ENCODE peak calls at places on chromosomes 5 and 9, in nine cellular contexts. S, I, N, L, U, T, Y, R and Q are unnamed samples.

GRCh38 chr5:177440211-177440989 is 6.2 kb upstream of the PRR7 start:
- DNase-seq in S (no peak), I (no peak), N (no peak), L (no peak), U (no peak), T (no peak), Y (no peak), R (no peak), Q (no peak)

GRCh38 chr9:98850851-98851729 is 43.6 kb downstream of the GALNT12 start:
- DNase-seq in S (no peak), I (no peak), N (no peak), L (no peak), U (peak; percentile 85), T (no peak), Y (no peak), R (no peak), Q (no peak)

GRCh38 chr9:18438300-18438925 is 35.5 kb upstream of the ADAMTSL1 start:
- DNase-seq in S (peak; percentile 33), I (no peak), N (no peak), L (peak; percentile 77), U (no peak), T (peak; percentile 29), Y (peak; percentile 80), R (no peak), Q (no peak)

GRCh38 chr9:134536101-134536900 is 105.3 kb upstream of the COL5A1 start:
- DNase-seq in S (no peak), I (no peak), N (no peak), L (no peak), U (no peak), T (no peak), Y (no peak), R (no peak), Q (no peak)

GRCh38 chr5:109695005-109695926 is 5.5 kb downstream of the MAN2A1 start:
- DNase-seq in S (no peak), I (no peak), N (no peak), L (no peak), U (no peak), T (no peak), Y (no peak), R (no peak), Q (no peak)

GRCh38 chr9:131006601-131007000 is 2.4 kb upstream of the LAMC3 start:
- DNase-seq in S (no peak), I (no peak), N (no peak), L (no peak), U (no peak), T (no peak), Y (no peak), R (no peak), Q (no peak)

GRCh38 chr9:16039103-16039987 is 486.5 kb downstream of the CCDC171 start:
- DNase-seq in S (no peak), I (no peak), N (peak; percentile 11), L (peak; percentile 71), U (no peak), T (no peak), Y (no peak), R (peak; percentile 23), Q (no peak)

GRCh38 chr5:154302181-154302580 is 111.6 kb downstream of the GALNT10 start:
- DNase-seq in S (no peak), I (no peak), N (no peak), L (peak; percentile 81), U (no peak), T (peak; percentile 73), Y (no peak), R (no peak), Q (no peak)

GRCh38 chr5:166639151-166639550 is 1652.3 kb upstream of the WWC1 start:
- DNase-seq in S (no peak), I (no peak), N (no peak), L (no peak), U (no peak), T (no peak), Y (no peak), R (no peak), Q (no peak)

GRCh38 chr5:54171645-54172384 is 138.6 kb downstream of the ARL15 start:
- DNase-seq in S (peak; percentile 63), I (no peak), N (peak; percentile 17), L (no peak), U (no peak), T (peak; percentile 78), Y (no peak), R (no peak), Q (no peak)

GRCh38 chr5:3862906-3863305 is 267.3 kb downstream of the IRX1 start:
- DNase-seq in S (no peak), I (no peak), N (no peak), L (no peak), U (no peak), T (no peak), Y (no peak), R (no peak), Q (no peak)

GRCh38 chr9:14343236-14343947 is 29.5 kb upstream of the NFIB start:
- DNase-seq in S (no peak), I (no peak), N (no peak), L (no peak), U (no peak), T (no peak), Y (no peak), R (no peak), Q (no peak)

DNA sequence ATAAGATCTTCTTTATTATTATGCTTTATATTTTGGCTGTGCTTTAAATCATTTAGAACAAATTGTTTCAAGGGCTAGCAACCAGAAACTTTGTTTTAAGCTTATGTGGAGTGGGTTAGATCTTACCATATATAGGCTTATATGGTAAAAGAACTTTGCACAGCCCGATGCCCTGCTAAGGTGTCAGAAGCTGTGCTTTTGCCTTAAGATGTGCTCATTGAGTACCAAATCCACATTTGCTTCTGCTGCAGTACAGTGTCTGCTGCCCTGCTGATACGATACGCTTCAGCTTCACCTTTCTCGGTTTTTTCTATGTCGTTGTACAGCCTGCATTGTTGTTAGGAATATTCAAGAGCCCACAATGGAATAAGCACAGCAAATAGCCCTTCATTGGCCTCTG is 34.8 kb downstream of the CD180 start:
- DNase-seq in S (no peak), I (no peak), N (no peak), L (no peak), U (no peak), T (no peak), Y (no peak), R (no peak), Q (no peak)
- H3K4me1 ChIP-seq in S (peaks cover 7% of the 10 kb centered on the region), I (peaks cover 35% of the 10 kb centered on the region), N (peaks cover 4% of the 10 kb centered on the region), L (peaks cover 21% of the 10 kb centered on the region), U (peaks cover 13% of the 10 kb centered on the region), T (peaks cover 23% of the 10 kb centered on the region), Y (peaks cover 27% of the 10 kb centered on the region), R (no peaks in the 10 kb centered on the region), Q (peaks cover 3% of the 10 kb centered on the region)

GRCh38 chr9:84670106-84670800 is 724 bp downstream of the NTRK2 start:
- DNase-seq in S (no peak), I (no peak), N (no peak), L (no peak), U (no peak), T (no peak), Y (no peak), R (no peak), Q (no peak)

GRCh38 chr9:84668204-84669007 is 1.1 kb upstream of the NTRK2 start:
- DNase-seq in S (peak; percentile 39), I (peak; percentile 72), N (peak; percentile 60), L (no peak), U (no peak), T (no peak), Y (no peak), R (no peak), Q (peak; percentile 75)

GRCh38 chr9:84669008-84669292 is 579 bp upstream of the NTRK2 start:
- DNase-seq in S (no peak), I (no peak), N (no peak), L (no peak), U (no peak), T (no peak), Y (no peak), R (no peak), Q (no peak)

GRCh38 chr9:84669293-84670105 is at the start of gene NTRK2:
- DNase-seq in S (no peak), I (peak; percentile 17), N (no peak), L (no peak), U (no peak), T (no peak), Y (peak; percentile 81), R (no peak), Q (peak; percentile 35)

GRCh38 chr9:84667571-84668203 is 1.8 kb upstream of the NTRK2 start:
- DNase-seq in S (no peak), I (peak; percentile 41), N (no peak), L (no peak), U (no peak), T (no peak), Y (no peak), R (no peak), Q (no peak)
- TF ChIP-seq EP300 in S (no peak), I (no peak), N (no peak), L (no peak), U (no peak), T (no peak), Y (no peak), R (no peak), Q (no peak)

DNA sequence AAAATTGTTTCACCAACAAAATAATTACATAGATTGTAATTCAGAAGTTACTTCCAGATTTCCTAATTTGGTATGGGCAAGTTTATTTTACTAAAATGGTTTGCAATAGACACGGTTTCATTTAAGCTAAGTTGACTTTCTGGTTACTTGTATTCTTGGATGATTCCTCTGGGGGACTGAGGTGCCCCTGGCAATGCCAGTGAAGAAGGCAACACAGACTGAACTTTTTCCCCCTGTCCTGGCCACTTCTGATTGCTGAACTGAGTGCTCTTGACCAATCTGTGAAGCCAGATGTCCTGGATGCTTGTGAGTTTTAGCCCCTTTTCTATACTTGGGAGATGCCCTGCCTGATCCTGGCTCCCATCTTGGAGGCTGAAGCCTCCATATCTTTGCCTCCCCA is 66.3 kb upstream of the FANCC start:
- DNase-seq in S (no peak), I (peak; percentile 14), N (no peak), L (no peak), U (no peak), T (no peak), Y (no peak), R (no peak), Q (no peak)
- H3K27ac ChIP-seq in S (no peak overlapping the region), I (peak overlapping the region; percentile 78), N (no peak overlapping the region), L (no peak overlapping the region), U (no peak overlapping the region), T (no peak overlapping the region), Y (no peak overlapping the region), R (no peak overlapping the region), Q (no peak overlapping the region)

DNA sequence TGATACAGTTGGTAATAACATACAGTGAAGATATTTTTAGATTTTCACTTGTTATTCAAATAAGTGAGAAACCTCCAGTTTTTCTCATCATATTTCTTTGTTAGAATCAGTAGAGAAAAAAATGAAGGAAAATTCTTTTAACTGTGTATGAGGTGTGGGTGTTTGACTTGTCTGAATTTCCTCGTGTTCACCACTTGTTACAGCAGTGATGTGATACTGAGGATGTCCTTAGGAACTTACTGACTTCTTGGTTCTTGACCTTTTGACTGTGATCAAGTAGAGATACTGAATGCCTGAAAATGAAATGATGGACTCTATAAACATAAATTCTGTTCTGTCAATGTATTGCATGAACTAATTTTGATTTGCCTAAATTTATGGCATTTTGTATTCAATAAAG is 10.7 kb downstream of the PBX3 start:
- DNase-seq in S (no peak), I (no peak), N (no peak), L (no peak), U (no peak), T (no peak), Y (no peak), R (no peak), Q (no peak)
- H3K4me1 ChIP-seq in S (peaks cover 10% of the 10 kb centered on the region), I (peaks cover 9% of the 10 kb centered on the region), N (no peaks in the 10 kb centered on the region), L (peaks cover 95% of the 10 kb centered on the region), U (no peaks in the 10 kb centered on the region), T (peaks cover 85% of the 10 kb centered on the region), Y (peaks cover 22% of the 10 kb centered on the region), R (peaks cover 37% of the 10 kb centered on the region), Q (peaks cover 7% of the 10 kb centered on the region)